ENCODE peak calls at places on chromosomes 4 and X, in nine cellular contexts. J, P, W, M, Q, S, I, R and F are unnamed samples.

GRCh38 chr4:75344915-75345314 is 169.3 kb downstream of the RCHY1 start:
- DNase-seq in S (no peak), W (no peak), Q (no peak), I (no peak), M (peak), J (peak), P (no peak), R (no peak), F (no peak)

GRCh38 chr4:85901500-85901899 is 426.6 kb downstream of the ARHGAP24 start:
- DNase-seq in P (no peak), W (no peak), Q (no peak), R (no peak), M (peak), S (no peak), J (peak), I (no peak), F (no peak)

GRCh38 chr4:158566860-158567259 is 45.2 kb downstream of the RXFP1 start:
- DNase-seq in S (no peak), R (no peak), I (no peak), J (no peak), W (no peak), P (no peak), M (no peak), Q (no peak), F (no peak)

GRCh38 chrX:24577091-24577490 is 70.1 kb downstream of the PCYT1B start:
- DNase-seq in S (no peak), J (no peak), M (no peak), R (peak), Q (no peak), P (no peak), W (no peak), I (no peak), F (no peak)

GRCh38 chrX:67720344-67720743 is 176.5 kb downstream of the AR start:
- DNase-seq in W (no peak), R (no peak), M (no peak), I (no peak), P (no peak), Q (peak), J (peak), S (no peak), F (no peak)

GRCh38 chr4:95392886-95393285 is 155.9 kb downstream of the UNC5C start:
- DNase-seq in M (no peak), P (no peak), J (no peak), W (no peak), R (no peak), I (no peak), Q (no peak), S (no peak), F (no peak)

GRCh38 chr4:8353912-8354453 is 84.4 kb downstream of the HTRA3 start:
- DNase-seq in R (no peak), J (peak), I (peak), P (no peak), M (peak), Q (no peak), S (no peak), W (peak), F (no peak)

GRCh38 chr4:20283039-20283438 is 31.3 kb downstream of the SLIT2 start:
- DNase-seq in W (no peak), J (no peak), M (no peak), Q (no peak), P (no peak), S (peak), R (no peak), I (no peak), F (no peak)

GRCh38 chr4:153126137-153126536 is 78.1 kb upstream of the TRIM2 start:
- DNase-seq in J (peak), I (no peak), P (no peak), R (no peak), M (no peak), W (no peak), Q (no peak), S (no peak), F (no peak)

GRCh38 chrX:13923845-13924244 is 105.8 kb downstream of the GEMIN8 start:
- DNase-seq in P (no peak), J (no peak), W (no peak), S (no peak), I (no peak), M (no peak), R (no peak), Q (no peak), F (peak)

GRCh38 chrX:35339796-35340195 is 397.2 kb downstream of the FAM47B start:
- DNase-seq in S (no peak), W (no peak), R (no peak), I (no peak), M (no peak), J (no peak), Q (no peak), P (no peak), F (no peak)

GRCh38 chr4:10803944-10804343 is 119.4 kb upstream of the CLNK start:
- DNase-seq in W (no peak), P (no peak), R (no peak), J (no peak), S (no peak), Q (no peak), M (no peak), I (no peak), F (no peak)

GRCh38 chr4:122259849-122260248 is 107.7 kb downstream of the BLTP1 start:
- DNase-seq in P (no peak), W (no peak), J (no peak), Q (no peak), M (no peak), I (no peak), R (no peak), S (no peak), F (no peak)

GRCh38 chr4:18007625-18008024 is 13.9 kb downstream of the LCORL start:
- DNase-seq in S (no peak), I (no peak), W (no peak), R (no peak), P (no peak), M (no peak), J (no peak), Q (no peak), F (no peak)

GRCh38 chr4:105417624-105418023 is 56.2 kb downstream of the PPA2 start:
- DNase-seq in S (no peak), J (no peak), Q (no peak), M (no peak), W (no peak), R (no peak), P (no peak), I (no peak), F (no peak)

GRCh38 chrX:11787564-11787963 is 29.5 kb downstream of the MSL3 start:
- DNase-seq in I (peak), M (peak), W (peak), R (peak), J (peak), P (peak), S (peak), Q (peak), F (no peak)

GRCh38 chr4:41657561-41657960 is 91.0 kb downstream of the PHOX2B start:
- DNase-seq in J (peak), I (no peak), R (no peak), W (no peak), M (no peak), S (no peak), Q (no peak), P (no peak), F (no peak)

GRCh38 chr4:153075836-153076235 is 128.4 kb upstream of the TRIM2 start:
- DNase-seq in P (no peak), S (peak), M (no peak), W (no peak), R (no peak), J (no peak), I (no peak), Q (no peak), F (no peak)

GRCh38 chr4:79763486-79764075 is 309.4 kb downstream of the ANTXR2 start:
- DNase-seq in M (no peak), P (no peak), J (no peak), I (no peak), Q (no peak), W (no peak), R (no peak), S (no peak), F (no peak)

GRCh38 chr4:25081866-25082471 is 51.2 kb upstream of the LGI2 start:
- DNase-seq in S (no peak), Q (no peak), R (no peak), P (no peak), J (peak), M (no peak), W (no peak), I (no peak), F (no peak)

GRCh38 chr4:80206541-80207171 is 9.4 kb downstream of the PRDM8 start:
- DNase-seq in P (no peak), J (no peak), S (no peak), M (no peak), R (no peak), I (no peak), Q (no peak), W (no peak), F (no peak)

GRCh38 chr4:62670509-62670908 is 1470.4 kb downstream of the ADGRL3 start:
- DNase-seq in W (no peak), Q (no peak), M (no peak), J (peak), S (no peak), I (no peak), R (no peak), P (no peak), F (no peak)

GRCh38 chr4:105634402-105634801 is 74.1 kb downstream of the INTS12 start:
- DNase-seq in P (no peak), Q (no peak), J (no peak), I (no peak), R (no peak), M (no peak), S (no peak), W (no peak), F (no peak)

GRCh38 chrX:100625985-100626491 is 10.6 kb downstream of the TSPAN6 start:
- DNase-seq in Q (no peak), I (no peak), M (no peak), R (no peak), P (no peak), W (no peak), J (peak), S (no peak), F (no peak)

GRCh38 chr4:167023359-167023925 is 210.9 kb downstream of the SPOCK3 start:
- DNase-seq in I (no peak), P (no peak), Q (no peak), J (no peak), R (no peak), W (no peak), S (no peak), M (no peak), F (no peak)

GRCh38 chr4:2290974-2291704 is 29.2 kb upstream of the MXD4 start:
- DNase-seq in I (no peak), J (no peak), S (no peak), R (no peak), M (no peak), Q (peak), W (no peak), P (no peak), F (no peak)

GRCh38 chr4:73406548-73406875 is 2.4 kb downstream of the ALB start:
- DNase-seq in Q (no peak), P (no peak), W (no peak), S (no peak), I (no peak), J (peak), R (no peak), M (no peak), F (no peak)

GRCh38 chr4:163556169-163556568 is 61.7 kb downstream of the TMA16 start:
- DNase-seq in W (no peak), J (no peak), R (no peak), I (no peak), P (no peak), Q (peak), S (no peak), M (no peak), F (no peak)

GRCh38 chrX:149762696-149763614 is 10.9 kb upstream of the HSFX1 start:
- DNase-seq in J (no peak), P (peak), I (no peak), Q (no peak), M (no peak), S (no peak), R (no peak), W (no peak), F (no peak)

GRCh38 chrX:3493605-3494004 is 147.2 kb upstream of the MXRA5 start:
- DNase-seq in S (no peak), W (no peak), I (no peak), R (no peak), J (no peak), P (no peak), M (no peak), Q (no peak), F (no peak)

GRCh38 chr4:125316391-125316780 is 1.6 kb downstream of the FAT4 start:
- DNase-seq in R (no peak), M (no peak), I (peak), W (peak), J (no peak), P (peak), S (peak), Q (no peak), F (no peak)

GRCh38 chrX:40383969-40384368 is 196.8 kb upstream of the ATP6AP2 start:
- DNase-seq in W (no peak), S (no peak), P (no peak), M (no peak), Q (no peak), I (no peak), R (no peak), J (peak), F (no peak)

DNA sequence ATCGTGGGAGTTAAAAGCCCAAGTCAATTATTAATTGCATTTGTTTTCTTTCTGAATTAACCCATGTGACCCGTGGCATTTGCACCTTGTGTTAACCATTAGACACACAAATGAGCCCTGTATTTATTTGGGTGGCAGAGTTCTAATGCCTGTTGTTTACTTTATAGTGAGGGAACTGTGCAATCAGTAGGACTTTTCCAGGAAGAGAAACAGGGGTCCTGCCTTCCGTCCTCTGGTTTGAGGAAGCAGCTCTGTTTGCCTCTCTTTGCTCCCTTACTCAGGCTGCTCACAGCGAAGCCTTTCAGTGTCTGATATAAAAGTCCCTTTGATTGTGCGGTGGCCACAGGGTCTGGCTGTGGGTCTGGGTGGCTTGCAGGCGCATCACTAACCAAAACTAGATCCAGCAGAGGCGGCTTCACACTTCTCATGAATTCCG is 263.6 kb downstream of the PTTG2 start:
- DNase-seq in S (no peak), I (no peak), P (peak), W (no peak), M (no peak), J (no peak), R (peak), Q (no peak), F (no peak)
- H3K27ac ChIP-seq in S (no peak), I (no peak), P (peak), W (no peak), M (no peak), J (no peak), R (peak), Q (no peak), F (no peak)

DNA sequence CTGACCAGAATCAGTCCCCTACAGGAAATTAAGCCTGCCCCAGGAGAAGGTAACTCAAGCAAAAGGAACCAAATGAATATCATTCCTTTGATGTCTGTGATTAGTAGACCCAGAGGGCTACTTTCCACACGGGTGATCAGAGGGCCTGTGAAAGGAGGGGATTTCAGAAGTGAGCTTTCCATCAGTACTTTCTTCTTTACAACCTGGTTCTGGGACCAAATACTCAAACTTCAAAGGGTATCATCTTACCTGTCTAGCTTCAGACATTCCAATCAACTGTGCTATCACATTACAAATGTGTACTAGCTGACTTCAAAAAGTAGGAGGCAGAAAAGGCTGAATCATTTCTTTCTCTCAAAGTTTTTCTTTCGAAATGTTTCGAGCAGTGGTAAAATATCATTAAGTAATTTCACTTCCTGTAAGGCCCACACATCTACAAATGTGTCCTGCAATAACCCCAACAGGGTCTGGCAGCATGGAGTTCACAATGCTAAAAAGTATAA is 23.9 kb downstream of the ACSL4 start:
- DNase-seq in J (peak), S (no peak), W (no peak), R (no peak), I (no peak), Q (no peak), M (no peak), P (no peak), F (no peak)
- H3K27ac ChIP-seq in J (peak), S (no peak), W (no peak), R (no peak), I (no peak), Q (no peak), M (peak), P (no peak), F (peak)

DNA sequence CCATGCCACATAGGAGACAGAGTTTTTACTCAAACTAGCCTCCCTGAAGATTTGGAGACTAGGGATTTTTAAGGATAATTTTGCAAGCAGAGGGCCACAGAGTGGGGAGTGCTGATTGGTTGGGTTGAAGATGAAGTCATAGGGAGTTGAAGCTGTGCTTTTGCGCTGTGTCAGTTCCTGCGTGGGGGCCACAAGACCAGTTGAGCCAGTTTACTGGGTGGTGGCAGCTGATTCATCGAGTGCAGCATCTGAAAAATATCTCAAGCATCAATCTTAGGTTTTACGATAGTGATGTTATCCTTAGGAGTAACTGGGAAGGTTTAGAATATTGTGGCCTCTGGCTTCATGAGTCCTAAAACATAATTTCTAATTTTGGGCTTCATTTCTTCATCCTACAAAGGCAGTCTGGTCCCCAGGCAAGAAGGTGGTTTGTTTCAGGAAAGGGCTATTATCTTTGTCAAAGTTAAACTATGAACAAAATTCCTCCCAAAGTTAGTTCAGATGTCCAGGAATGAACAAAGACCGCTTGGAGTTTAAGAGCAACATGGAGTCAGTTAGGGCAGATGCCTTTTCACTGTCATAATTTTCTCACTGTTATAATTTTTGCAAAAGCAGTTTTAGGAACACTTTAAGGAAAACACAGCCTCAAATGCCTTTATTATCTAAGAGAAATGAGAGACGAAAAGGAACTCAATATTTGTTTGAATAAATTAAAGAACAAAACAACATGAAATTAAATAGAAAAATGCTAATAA is 960.8 kb upstream of the PRKX start:
- DNase-seq in R (no peak), W (no peak), I (no peak), S (no peak), J (no peak), Q (no peak), M (no peak), P (no peak), F (peak)
- H3K27ac ChIP-seq in R (no peak), W (no peak), I (no peak), S (no peak), J (no peak), Q (no peak), M (no peak), P (no peak), F (peak)

GRCh38 chrX:136823175-136823574 is 42.4 kb upstream of the ARHGEF6 start:
- DNase-seq in W (no peak), Q (no peak), R (no peak), S (no peak), P (no peak), J (peak), M (no peak), I (no peak), F (no peak)

GRCh38 chrX:136819026-136819425 is 38.3 kb upstream of the ARHGEF6 start:
- DNase-seq in S (no peak), W (no peak), R (no peak), Q (no peak), P (no peak), J (no peak), M (no peak), I (no peak), F (no peak)

GRCh38 chrX:136816970-136817369 is 36.2 kb upstream of the ARHGEF6 start:
- DNase-seq in R (no peak), M (no peak), J (peak), Q (no peak), I (no peak), W (no peak), S (no peak), P (no peak), F (no peak)

GRCh38 chrX:136822337-136823095 is 41.8 kb upstream of the ARHGEF6 start:
- DNase-seq in J (no peak), S (no peak), M (no peak), P (no peak), W (no peak), Q (no peak), I (no peak), R (no peak), F (no peak)
- H3K27ac ChIP-seq in J (no peak), S (no peak), M (no peak), P (no peak), W (no peak), Q (no peak), I (no peak), R (no peak), F (no peak)

GRCh38 chr4:98519268-98519993 is 139.0 kb downstream of the TSPAN5 start:
- DNase-seq in P (no peak), S (no peak), Q (peak), I (no peak), J (peak), W (no peak), R (no peak), M (peak), F (no peak)

GRCh38 chr4:98521486-98521885 is 136.9 kb downstream of the TSPAN5 start:
- DNase-seq in R (no peak), S (no peak), J (no peak), W (no peak), P (no peak), I (no peak), Q (no peak), M (no peak), F (no peak)

GRCh38 chr4:98522062-98522461 is 136.3 kb downstream of the TSPAN5 start:
- DNase-seq in Q (peak), M (no peak), S (no peak), J (no peak), W (no peak), R (no peak), I (no peak), P (no peak), F (no peak)

GRCh38 chr4:98524271-98524670 is 134.1 kb downstream of the TSPAN5 start:
- DNase-seq in Q (no peak), R (no peak), I (no peak), M (no peak), W (no peak), S (no peak), P (no peak), J (no peak), F (no peak)

GRCh38 chr4:98522603-98523395 is 135.6 kb downstream of the TSPAN5 start:
- DNase-seq in J (peak), R (no peak), Q (no peak), S (peak), W (no peak), I (no peak), M (peak), P (no peak), F (no peak)
- H3K27ac ChIP-seq in J (peak), R (peak), Q (no peak), S (peak), W (no peak), I (no peak), M (peak), P (no peak), F (peak)